ENCODE peak calls at places on chromosomes 4 and X, in four cellular contexts. W is H1, Q is mesenchymal stem cell, Y is H9. P is an unnamed sample.

GRCh38 chrX:119895843-119896326 is at the start of gene AKAP14:
- DNase-seq in W (no peak), Q (peak; percentile 22), Y (peak; percentile 46), P (no peak)

GRCh38 chrX:17597836-17598434 is 139.4 kb upstream of the SCML1 start:
- DNase-seq in W (no peak), Q (no peak), Y (no peak), P (no peak)

GRCh38 chr4:64780664-64781063 is 371.4 kb upstream of the TECRL start:
- DNase-seq in W (no peak), Q (no peak), Y (no peak), P (no peak)

GRCh38 chr4:17336524-17336941 is 175.4 kb downstream of the QDPR start:
- DNase-seq in W (no peak), Q (no peak), Y (no peak), P (no peak)

GRCh38 chr4:109676886-109677285 is 26.4 kb downstream of the CASP6 start:
- DNase-seq in W (no peak), Q (no peak), Y (no peak), P (no peak)

GRCh38 chr4:173218411-173219125 is 50.0 kb downstream of the GALNT7 start:
- DNase-seq in W (no peak), Q (peak; percentile 54), Y (no peak), P (no peak)

GRCh38 chr4:77821775-77822174 is 2.6 kb upstream of the CNOT6L start:
- DNase-seq in W (no peak), Q (no peak), Y (no peak), P (no peak)

GRCh38 chrX:103608305-103608963 is 671 bp downstream of the TCEAL3 start:
- DNase-seq in W (no peak), Q (peak; percentile 28), Y (peak; percentile 37), P (no peak)

GRCh38 chr4:48944252-48944651 is 37.7 kb upstream of the OCIAD2 start:
- DNase-seq in W (no peak), Q (no peak), Y (no peak), P (no peak)

GRCh38 chr4:79445371-79445781 is 37.3 kb upstream of the GK2 start:
- DNase-seq in W (no peak), Q (peak; percentile 8), Y (no peak), P (peak; percentile 58)

GRCh38 chr4:68907230-68907629 is 44.4 kb downstream of the UGT2A3 start:
- DNase-seq in W (no peak), Q (no peak), Y (no peak), P (no peak)

GRCh38 chr4:32147446-32148064 is 1427.4 kb downstream of the PCDH7 start:
- DNase-seq in W (no peak), Q (no peak), Y (no peak), P (no peak)

GRCh38 chr4:11973270-11973669 is 544.6 kb upstream of the HS3ST1 start:
- DNase-seq in W (no peak), Q (no peak), Y (no peak), P (no peak)

GRCh38 chr4:15436515-15436914 is 8.7 kb downstream of the C1QTNF7 start:
- DNase-seq in W (no peak), Q (peak; percentile 40), Y (no peak), P (no peak)

GRCh38 chr4:156475322-156475721 is 496.3 kb downstream of the PDGFC start:
- DNase-seq in W (no peak), Q (peak; percentile 73), Y (no peak), P (no peak)

GRCh38 chr4:140330311-140330900 is 43.0 kb upstream of the SCOC start:
- DNase-seq in W (no peak), Q (peak; percentile 36), Y (no peak), P (no peak)

GRCh38 chr4:141909541-141909940 is 273.2 kb downstream of the IL15 start:
- DNase-seq in W (no peak), Q (no peak), Y (no peak), P (no peak)

GRCh38 chr4:141660880-141661279 is 24.5 kb downstream of the IL15 start:
- DNase-seq in W (no peak), Q (no peak), Y (no peak), P (no peak)

GRCh38 chr4:68373513-68373912 is 23.6 kb upstream of the YTHDC1 start:
- DNase-seq in W (peak; percentile 77), Q (no peak), Y (peak; percentile 93), P (peak; percentile 55)

GRCh38 chr4:161714022-161714751 is 449.6 kb downstream of the FSTL5 start:
- DNase-seq in W (no peak), Q (peak; percentile 75), Y (no peak), P (peak; percentile 0)

GRCh38 chr4:184861047-184861446 is 35.3 kb upstream of the ACSL1 start:
- DNase-seq in W (no peak), Q (no peak), Y (no peak), P (no peak)

GRCh38 chr4:109873791-109874514 is 26.0 kb downstream of the LRIT3 start:
- DNase-seq in W (no peak), Q (no peak), Y (no peak), P (no peak)

GRCh38 chr4:93243262-93243661 is 585.3 kb upstream of the ATOH1 start:
- DNase-seq in W (no peak), Q (no peak), Y (no peak), P (no peak)

GRCh38 chrX:10416424-10416823 is 204.0 kb downstream of the MID1 start:
- DNase-seq in W (no peak), Q (no peak), Y (no peak), P (no peak)

GRCh38 chr4:156298230-156298629 is 344.6 kb upstream of the CTSO start:
- DNase-seq in W (no peak), Q (peak; percentile 81), Y (no peak), P (peak; percentile 41)

GRCh38 chr4:99645638-99646037 is 12.0 kb downstream of the C4orf54 start:
- DNase-seq in W (no peak), Q (no peak), Y (no peak), P (no peak)

GRCh38 chr4:7155611-7156071 is 36.7 kb upstream of the SORCS2 start:
- DNase-seq in W (no peak), Q (no peak), Y (peak; percentile 31), P (no peak)

GRCh38 chr4:8101213-8101781 is 57.3 kb downstream of the ABLIM2 start:
- DNase-seq in W (no peak), Q (no peak), Y (no peak), P (no peak)

GRCh38 chr4:71396382-71396781 is 57.6 kb downstream of the SLC4A4 start:
- DNase-seq in W (no peak), Q (peak; percentile 54), Y (no peak), P (no peak)

GRCh38 chr4:184361443-184361842 is 112.9 kb downstream of the IRF2 start:
- DNase-seq in W (no peak), Q (no peak), Y (no peak), P (no peak)

GRCh38 chr4:172521171-172521570 is 647.4 kb upstream of the GALNT7 start:
- DNase-seq in W (no peak), Q (no peak), Y (no peak), P (no peak)

GRCh38 chr4:125389713-125390112 is 75.0 kb downstream of the FAT4 start:
- DNase-seq in W (no peak), Q (peak; percentile 81), Y (no peak), P (no peak)

GRCh38 chr4:6447561-6448290 is 24.7 kb downstream of the PPP2R2C start:
- DNase-seq in W (no peak), Q (no peak), Y (no peak), P (no peak)

DNA sequence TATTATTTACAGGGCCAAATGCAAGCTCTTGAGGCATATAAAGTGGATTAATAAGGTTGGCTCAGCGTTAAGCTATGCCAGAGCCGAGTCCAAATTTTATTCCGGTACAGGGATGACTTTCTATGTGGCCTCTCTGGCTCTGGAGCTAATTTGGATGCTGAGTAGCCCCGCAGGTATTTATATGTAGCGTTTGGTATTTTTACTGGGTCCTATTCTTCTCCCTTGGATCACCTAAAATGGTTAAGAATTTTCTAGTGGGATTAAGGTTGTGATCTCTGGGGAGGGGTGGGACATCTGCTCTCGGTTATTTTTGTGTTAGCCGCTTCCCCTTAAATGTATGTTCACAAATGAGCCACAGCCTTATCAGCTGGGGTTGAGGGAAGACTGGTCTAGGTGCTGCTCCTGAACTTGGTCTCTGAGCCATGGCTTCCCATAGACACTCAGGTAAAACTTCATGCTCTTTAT is 49.4 kb downstream of the FHL1 start:
- DNase-seq in W (no peak), Q (no peak), Y (no peak), P (no peak)
- H3K27ac ChIP-seq in W (no peak overlapping the region), Q (no peak overlapping the region), Y (no peak overlapping the region), P (no peak overlapping the region)

GRCh38 chr4:74111990-74112389 is 13.0 kb upstream of the CXCL2 start:
- DNase-seq in W (no peak), Q (peak; percentile 90), Y (peak; percentile 34), P (no peak)
- H4K91ac ChIP-seq in W (no peak overlapping the region), Q (peak overlapping the region; percentile 70), Y (no peak overlapping the region), P (no peak overlapping the region)

GRCh38 chrX:48713847-48714246 is 17.3 kb downstream of the SUV39H1 start:
- DNase-seq in W (no peak), Q (no peak), Y (no peak), P (no peak)
- H3K27ac ChIP-seq in W (no peak overlapping the region), Q (no peak overlapping the region), Y (no peak overlapping the region), P (no peak overlapping the region)

DNA sequence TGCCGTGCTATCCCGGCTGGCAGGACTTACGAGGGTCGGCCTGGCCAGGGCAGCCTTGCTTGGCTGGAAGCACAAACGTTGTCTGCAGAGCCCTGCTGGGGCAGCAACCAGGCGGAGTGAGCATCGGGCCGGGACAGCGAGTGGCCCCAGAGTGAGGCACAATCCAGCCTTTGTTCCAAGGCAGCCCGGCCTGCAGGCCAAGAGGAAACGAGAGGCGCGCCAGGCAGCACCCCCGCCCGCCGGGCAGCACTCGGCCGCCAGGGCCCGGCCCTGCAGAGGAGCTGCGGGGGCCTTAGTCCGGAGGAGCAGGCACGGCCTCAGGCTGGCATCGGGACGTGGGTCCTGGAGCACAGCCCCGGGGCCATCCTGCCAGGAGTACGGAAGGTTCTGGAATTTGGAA is 24.1 kb downstream of the FGFRL1 start:
- DNase-seq in W (no peak), Q (no peak), Y (no peak), P (no peak)
- H4K91ac ChIP-seq in W (no peak overlapping the region), Q (peak overlapping the region; percentile 54), Y (no peak overlapping the region), P (peak overlapping the region; percentile 85)